ENCODE peak calls at places on chromosomes 5 and 9, in nine cellular contexts. D, Q, M, P, O, J, G, W and I are unnamed samples.

GRCh38 chr5:130975299-130975698 is 189.8 kb downstream of the HINT1 start:
- DNase-seq in D (no peak), Q (no peak), M (peak), P (no peak), O (no peak), J (no peak), G (no peak), W (no peak), I (no peak)

GRCh38 chr9:33676746-33677505 is 118.4 kb upstream of the PRSS3 start:
- DNase-seq in D (peak), Q (peak), M (no peak), P (peak), O (no peak), J (no peak), G (peak), W (peak), I (no peak)

GRCh38 chr5:127957183-127957582 is 126.4 kb upstream of the SLC12A2 start:
- DNase-seq in D (no peak), Q (peak), M (no peak), P (no peak), O (no peak), J (peak), G (peak), W (no peak), I (no peak)

GRCh38 chr5:45454114-45454513 is 242.1 kb downstream of the HCN1 start:
- DNase-seq in D (peak), Q (peak), M (peak), P (peak), O (no peak), J (peak), G (no peak), W (no peak), I (no peak)

GRCh38 chr5:39650234-39650816 is 225.5 kb upstream of the DAB2 start:
- DNase-seq in D (no peak), Q (no peak), M (no peak), P (no peak), O (no peak), J (peak), G (no peak), W (no peak), I (no peak)

GRCh38 chr5:112552791-112553190 is 133.7 kb upstream of the EPB41L4A start:
- DNase-seq in D (no peak), Q (no peak), M (no peak), P (no peak), O (no peak), J (no peak), G (no peak), W (no peak), I (no peak)

GRCh38 chr9:21965401-21965951 is 28.7 kb downstream of the CDKN2A start:
- DNase-seq in D (peak), Q (peak), M (peak), P (peak), O (no peak), J (peak), G (no peak), W (no peak), I (no peak)

GRCh38 chr5:84080908-84081307 is 303.8 kb downstream of the EDIL3 start:
- DNase-seq in D (no peak), Q (no peak), M (no peak), P (no peak), O (no peak), J (no peak), G (no peak), W (no peak), I (no peak)

GRCh38 chr9:530681-531080 is 310.8 kb upstream of the DMRT1 start:
- DNase-seq in D (no peak), Q (peak), M (peak), P (no peak), O (no peak), J (peak), G (no peak), W (no peak), I (no peak)

GRCh38 chr5:144369001-144369400 is 198.3 kb downstream of the KCTD16 start:
- DNase-seq in D (no peak), Q (no peak), M (no peak), P (no peak), O (no peak), J (no peak), G (no peak), W (no peak), I (no peak)

GRCh38 chr9:93107151-93107824 is 11.3 kb downstream of the CARD19 start:
- DNase-seq in D (no peak), Q (no peak), M (no peak), P (no peak), O (no peak), J (no peak), G (no peak), W (peak), I (no peak)

GRCh38 chr9:87107072-87107471 is 159.8 kb upstream of the GAS1 start:
- DNase-seq in D (no peak), Q (no peak), M (peak), P (no peak), O (no peak), J (no peak), G (no peak), W (no peak), I (no peak)

GRCh38 chr9:101375546-101375945 is 9.3 kb downstream of the BAAT start:
- DNase-seq in D (no peak), Q (no peak), M (no peak), P (no peak), O (no peak), J (no peak), G (no peak), W (no peak), I (no peak)

GRCh38 chr9:14421291-14421690 is 107.3 kb upstream of the NFIB start:
- DNase-seq in D (no peak), Q (no peak), M (no peak), P (no peak), O (no peak), J (no peak), G (no peak), W (no peak), I (no peak)

GRCh38 chr5:163134061-163134460 is 303.3 kb upstream of the CCNG1 start:
- DNase-seq in D (no peak), Q (no peak), M (no peak), P (no peak), O (no peak), J (no peak), G (no peak), W (no peak), I (no peak)

GRCh38 chr5:54062958-54063357 is 247.4 kb downstream of the ARL15 start:
- DNase-seq in D (no peak), Q (peak), M (peak), P (no peak), O (peak), J (peak), G (no peak), W (no peak), I (peak)

GRCh38 chr9:254516-254915 is 39.9 kb downstream of the DOCK8 start:
- DNase-seq in D (no peak), Q (no peak), M (no peak), P (no peak), O (no peak), J (no peak), G (no peak), W (no peak), I (no peak)

GRCh38 chr5:149581192-149581861 is at the start of gene ARHGEF37:
- DNase-seq in D (peak), Q (peak), M (peak), P (peak), O (no peak), J (no peak), G (no peak), W (peak), I (no peak)

DNA sequence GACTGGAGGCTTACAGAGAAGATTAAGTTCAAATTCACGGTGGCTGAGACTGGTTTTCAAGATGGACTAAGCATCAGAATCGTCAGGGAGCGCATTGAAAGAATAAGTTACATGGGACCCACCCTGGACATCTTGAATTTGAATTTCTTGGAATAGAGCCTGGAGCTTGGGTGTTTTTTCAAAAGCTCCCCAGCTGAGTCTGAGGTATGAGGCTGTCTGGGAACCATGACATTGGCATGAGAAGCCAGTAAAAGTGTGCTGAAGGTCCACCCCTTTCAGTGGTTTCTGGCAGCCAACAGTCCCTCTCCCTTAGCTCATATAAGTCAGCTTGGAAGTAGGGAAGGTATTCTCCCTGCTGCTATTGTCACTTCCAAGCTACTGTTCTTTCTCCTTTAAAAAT is 97.8 kb downstream of the MAST4 start:
- DNase-seq in D (no peak), Q (peak), M (no peak), P (no peak), O (no peak), J (no peak), G (no peak), W (no peak), I (no peak)
- H3K4me3 ChIP-seq in D (no peak), Q (no peak), M (no peak), P (no peak), O (no peak), J (no peak), G (no peak), W (no peak), I (no peak)

DNA sequence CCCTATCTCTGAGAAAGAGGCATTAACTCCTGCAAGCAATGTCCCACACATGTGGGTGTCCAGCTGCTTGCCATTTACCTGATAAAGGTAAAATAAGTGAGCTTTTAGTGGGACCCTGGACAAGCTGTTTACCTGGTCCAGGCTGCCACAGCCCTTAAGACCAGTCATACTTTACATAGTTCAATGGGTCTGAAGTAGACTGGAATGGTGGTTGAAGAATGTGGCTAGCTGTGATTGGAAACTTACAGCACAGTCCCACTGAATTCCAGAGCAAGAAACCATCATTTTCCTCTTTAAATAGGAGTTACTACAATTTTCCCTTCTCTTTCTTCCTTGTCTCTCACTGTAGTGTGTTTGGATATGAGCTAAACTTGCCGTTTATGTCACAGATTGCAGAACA is 60.6 kb downstream of the GGTA1 start:
- DNase-seq in D (no peak), Q (no peak), M (no peak), P (no peak), O (no peak), J (no peak), G (no peak), W (no peak), I (no peak)
- H3K4me3 ChIP-seq in D (no peak), Q (no peak), M (no peak), P (no peak), O (no peak), J (no peak), G (no peak), W (no peak), I (no peak)

DNA sequence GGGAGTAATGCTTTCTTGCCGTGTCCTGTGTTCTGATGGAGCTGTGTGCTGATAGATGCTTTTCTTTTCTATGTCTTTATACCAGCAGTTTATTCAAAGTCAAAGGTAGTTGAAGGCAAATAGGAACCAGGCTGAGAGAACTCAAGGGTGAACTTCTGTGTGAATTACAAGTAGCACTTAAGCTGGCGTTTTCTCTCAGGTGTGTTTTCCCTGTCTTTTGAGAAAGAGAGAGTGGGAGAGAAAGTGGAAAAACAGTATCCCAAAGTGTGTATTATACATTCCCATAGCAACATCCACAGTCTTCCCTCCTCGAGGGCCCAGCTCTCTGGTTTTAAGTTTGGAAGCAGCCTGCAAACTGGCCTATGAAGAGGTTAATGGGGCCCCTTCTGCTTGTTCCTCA is 1.5 kb downstream of the TNFAIP8 start:
- DNase-seq in D (no peak), Q (no peak), M (no peak), P (no peak), O (no peak), J (no peak), G (no peak), W (no peak), I (no peak)
- H3K4me3 ChIP-seq in D (no peak), Q (peak), M (no peak), P (peak), O (peak), J (peak), G (no peak), W (peak), I (peak)

DNA sequence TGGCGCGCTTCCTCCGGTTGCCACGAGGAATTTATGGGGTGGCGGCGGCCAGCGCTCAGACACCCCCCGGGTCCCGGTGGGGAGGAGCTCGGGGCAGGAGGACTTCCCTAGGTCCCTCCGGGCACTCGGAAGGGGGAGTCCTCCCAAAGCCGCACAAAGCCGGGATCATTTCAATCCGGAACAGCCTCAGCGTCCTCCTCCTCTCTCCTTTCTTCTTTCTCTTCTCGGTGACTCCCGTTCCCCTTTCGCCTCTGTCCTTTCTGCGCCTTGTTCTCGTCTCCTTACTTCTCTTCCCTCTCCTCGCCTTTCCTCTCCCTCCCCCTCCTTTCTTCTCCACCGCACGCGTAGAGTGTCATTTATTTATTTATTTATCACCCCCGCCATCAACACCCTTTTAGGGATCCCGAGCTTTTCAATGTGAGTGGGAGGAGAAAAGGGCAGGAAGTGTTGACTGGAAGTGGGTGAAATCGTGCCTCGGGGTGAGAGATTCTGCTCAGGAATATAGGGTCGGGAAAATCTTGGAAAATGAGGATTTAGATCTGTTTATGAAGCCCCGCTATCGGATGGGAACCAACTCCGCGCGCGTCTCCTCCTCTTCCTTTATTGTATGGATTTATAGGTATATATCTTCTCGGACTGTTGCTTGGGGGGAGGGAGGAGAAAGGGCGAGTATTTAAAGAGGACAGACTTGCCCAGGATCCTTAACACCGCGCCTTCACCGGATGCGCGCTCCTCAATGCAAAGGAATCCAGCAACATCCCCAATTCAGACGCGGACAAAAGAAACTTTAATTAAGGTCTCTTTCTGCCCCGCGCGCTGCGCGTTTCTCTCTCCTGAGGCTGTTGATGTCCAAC is 2.0 kb upstream of the ZNF462 start:
- DNase-seq in D (peak), Q (peak), M (peak), P (peak), O (no peak), J (peak), G (no peak), W (no peak), I (no peak)
- H3K4me3 ChIP-seq in D (peak), Q (peak), M (peak), P (peak), O (peak), J (peak), G (peak), W (no peak), I (peak)

GRCh38 chr9:16871358-16872151 is 1.1 kb upstream of the BNC2 start:
- DNase-seq in D (peak), Q (peak), M (peak), P (peak), O (no peak), J (peak), G (peak), W (peak), I (no peak)
- H3K4me3 ChIP-seq in D (peak), Q (peak), M (peak), P (peak), O (peak), J (peak), G (peak), W (no peak), I (peak)

GRCh38 chr9:134326754-134327526 is 685 bp downstream of the RXRA start:
- DNase-seq in D (no peak), Q (peak), M (no peak), P (peak), O (no peak), J (no peak), G (peak), W (no peak), I (no peak)
- H3K4me3 ChIP-seq in D (peak), Q (peak), M (peak), P (peak), O (peak), J (peak), G (peak), W (peak), I (peak)

GRCh38 chr5:73381587-73382411 is 66.8 kb downstream of the FOXD1 start:
- DNase-seq in D (peak), Q (peak), M (no peak), P (no peak), O (no peak), J (no peak), G (no peak), W (no peak), I (no peak)

GRCh38 chr5:73380710-73381586 is 67.6 kb downstream of the FOXD1 start:
- DNase-seq in D (no peak), Q (no peak), M (no peak), P (no peak), O (no peak), J (no peak), G (no peak), W (no peak), I (no peak)

GRCh38 chr5:73384861-73385260 is 63.7 kb downstream of the FOXD1 start:
- DNase-seq in D (no peak), Q (no peak), M (no peak), P (no peak), O (no peak), J (no peak), G (no peak), W (no peak), I (no peak)

GRCh38 chr5:73380052-73380451 is 68.5 kb downstream of the FOXD1 start:
- DNase-seq in D (no peak), Q (no peak), M (no peak), P (no peak), O (no peak), J (no peak), G (no peak), W (no peak), I (no peak)

GRCh38 chr5:73382412-73382795 is 66.2 kb downstream of the FOXD1 start:
- DNase-seq in D (no peak), Q (no peak), M (no peak), P (no peak), O (no peak), J (no peak), G (no peak), W (no peak), I (no peak)
- H3K4me3 ChIP-seq in D (no peak), Q (no peak), M (no peak), P (no peak), O (no peak), J (no peak), G (no peak), W (no peak), I (no peak)

GRCh38 chr9:137032893-137033292 is 1.0 kb upstream of the FUT7 start:
- DNase-seq in D (no peak), Q (no peak), M (no peak), P (no peak), O (no peak), J (no peak), G (no peak), W (no peak), I (no peak)

GRCh38 chr9:137035937-137036336 is 4.0 kb upstream of the FUT7 start:
- DNase-seq in D (no peak), Q (no peak), M (no peak), P (no peak), O (no peak), J (no peak), G (no peak), W (no peak), I (no peak)

GRCh38 chr9:137034039-137034708 is 2.3 kb upstream of the FUT7 start:
- DNase-seq in D (no peak), Q (no peak), M (no peak), P (no peak), O (no peak), J (no peak), G (no peak), W (no peak), I (no peak)

GRCh38 chr9:137035507-137035834 is 3.6 kb upstream of the FUT7 start:
- DNase-seq in D (no peak), Q (no peak), M (no peak), P (no peak), O (no peak), J (no peak), G (no peak), W (no peak), I (no peak)

DNA sequence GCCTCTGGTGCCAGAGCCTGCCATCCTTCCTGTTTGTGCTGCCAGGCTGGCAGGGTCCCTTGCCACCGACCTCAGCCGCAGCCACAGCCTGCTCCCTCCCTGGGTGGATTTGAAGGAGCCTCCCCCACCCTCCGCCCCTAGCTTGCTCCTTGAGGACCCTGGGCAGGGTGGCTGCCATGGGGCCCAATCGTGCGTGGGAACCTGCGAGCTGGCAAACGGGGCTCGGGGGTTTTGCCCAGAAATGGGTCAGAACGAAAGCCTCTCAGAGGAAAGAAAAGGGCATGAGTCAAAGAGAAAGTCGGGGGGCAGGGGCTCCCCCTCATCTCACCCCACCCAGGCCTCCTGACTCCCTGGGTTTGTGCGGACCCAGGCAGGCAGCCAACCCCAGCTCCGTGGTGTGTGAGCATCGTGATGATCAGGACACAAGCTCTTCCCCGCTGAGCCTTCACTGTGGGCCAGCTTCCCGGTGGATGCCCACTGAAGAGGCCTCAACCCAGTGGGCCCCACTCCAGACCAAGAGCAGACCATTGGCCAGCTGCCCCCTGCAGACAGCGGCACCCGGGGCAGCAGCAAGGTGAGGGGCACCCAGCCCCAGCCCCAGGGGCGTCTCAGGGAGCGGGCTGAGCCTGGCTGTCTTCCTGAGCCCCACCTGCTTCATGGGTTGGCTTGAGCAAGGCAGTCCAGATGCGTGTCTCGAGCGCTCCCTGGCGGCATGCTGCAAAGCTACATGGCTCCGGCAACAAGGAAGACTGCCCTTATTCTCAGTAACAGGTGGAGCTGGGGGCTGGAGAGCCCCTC is 3.0 kb upstream of the FUT7 start:
- DNase-seq in D (peak), Q (peak), M (peak), P (peak), O (peak), J (peak), G (peak), W (peak), I (no peak)
- H3K4me3 ChIP-seq in D (no peak), Q (no peak), M (no peak), P (no peak), O (no peak), J (no peak), G (no peak), W (peak), I (no peak)